ENCODE peak calls at places on chromosomes 11 and 22, in ten cellular contexts. One of them, this sample, is unnamed.
A peak's percentile ranks its signal among the peaks of the same experiment; 100 is the strongest.

GRCh38 chr22:27019827-27020226 is 362.4 kb downstream of the MIAT start:
- DNase-seq in WTC11: no peak
- DNase-seq in PC-3: no peak
- DNase-seq in A549: peak; percentile 40
- DNase-seq in IMR-90: no peak
- DNase-seq in head of caudate nucleus: no peak
- DNase-seq in naive thymus-derived CD8-positive, alpha-beta T cell: no peak
- DNase-seq in RWPE1: no peak
- DNase-seq in adipocyte: no peak
- DNase-seq in progenitor cell of endocrine pancreas: no peak
- DNase-seq in this sample: peak; percentile 14

GRCh38 chr22:37496651-37497599 is 10.7 kb upstream of the MFNG start:
- DNase-seq in WTC11: peak; percentile 34
- DNase-seq in naive thymus-derived CD8-positive, alpha-beta T cell: no peak
- DNase-seq in A549: peak; percentile 49
- DNase-seq in adipocyte: peak; percentile 78
- DNase-seq in head of caudate nucleus: no peak
- DNase-seq in IMR-90: peak; percentile 93
- DNase-seq in PC-3: peak; percentile 86
- DNase-seq in progenitor cell of endocrine pancreas: no peak
- DNase-seq in RWPE1: peak; percentile 76
- DNase-seq in this sample: peak; percentile 76

GRCh38 chr11:118907051-118907748 is 18.5 kb downstream of the BCL9L start:
- DNase-seq in head of caudate nucleus: peak; percentile 88
- DNase-seq in A549: peak; percentile 82
- DNase-seq in WTC11: peak; percentile 95
- DNase-seq in IMR-90: peak; percentile 62
- DNase-seq in adipocyte: peak; percentile 87
- DNase-seq in naive thymus-derived CD8-positive, alpha-beta T cell: peak; percentile 82
- DNase-seq in progenitor cell of endocrine pancreas: peak; percentile 94
- DNase-seq in PC-3: peak; percentile 96
- DNase-seq in RWPE1: no peak
- DNase-seq in this sample: peak; percentile 91

GRCh38 chr11:10514713-10515112 is 26.3 kb downstream of the RNF141 start:
- DNase-seq in naive thymus-derived CD8-positive, alpha-beta T cell: no peak
- DNase-seq in WTC11: no peak
- DNase-seq in progenitor cell of endocrine pancreas: no peak
- DNase-seq in IMR-90: peak; percentile 14
- DNase-seq in A549: no peak
- DNase-seq in PC-3: no peak
- DNase-seq in adipocyte: no peak
- DNase-seq in head of caudate nucleus: no peak
- DNase-seq in RWPE1: no peak
- DNase-seq in this sample: no peak

GRCh38 chr22:25008666-25009065 is 56.1 kb downstream of the KIAA1671 start:
- DNase-seq in IMR-90: no peak
- DNase-seq in naive thymus-derived CD8-positive, alpha-beta T cell: no peak
- DNase-seq in RWPE1: no peak
- DNase-seq in A549: peak; percentile 16
- DNase-seq in PC-3: peak; percentile 61
- DNase-seq in adipocyte: no peak
- DNase-seq in head of caudate nucleus: no peak
- DNase-seq in progenitor cell of endocrine pancreas: no peak
- DNase-seq in WTC11: no peak
- DNase-seq in this sample: no peak

GRCh38 chr11:88175004-88175706 is at the start of gene RAB38:
- DNase-seq in adipocyte: peak; percentile 19
- DNase-seq in head of caudate nucleus: no peak
- DNase-seq in A549: peak; percentile 4
- DNase-seq in PC-3: no peak
- DNase-seq in WTC11: peak; percentile 77
- DNase-seq in naive thymus-derived CD8-positive, alpha-beta T cell: no peak
- DNase-seq in progenitor cell of endocrine pancreas: peak; percentile 48
- DNase-seq in IMR-90: peak; percentile 21
- DNase-seq in RWPE1: peak; percentile 75
- DNase-seq in this sample: peak; percentile 84

GRCh38 chr11:128823751-128824150 is 43.3 kb downstream of the KCNJ1 start:
- DNase-seq in naive thymus-derived CD8-positive, alpha-beta T cell: no peak
- DNase-seq in progenitor cell of endocrine pancreas: no peak
- DNase-seq in WTC11: no peak
- DNase-seq in head of caudate nucleus: no peak
- DNase-seq in A549: no peak
- DNase-seq in IMR-90: no peak
- DNase-seq in PC-3: no peak
- DNase-seq in adipocyte: no peak
- DNase-seq in RWPE1: no peak
- DNase-seq in this sample: no peak

GRCh38 chr22:20436309-20437252 is 1.0 kb downstream of the SCARF2 start:
- DNase-seq in head of caudate nucleus: no peak
- DNase-seq in RWPE1: no peak
- DNase-seq in adipocyte: peak; percentile 86
- DNase-seq in WTC11: peak; percentile 70
- DNase-seq in IMR-90: peak; percentile 30
- DNase-seq in progenitor cell of endocrine pancreas: no peak
- DNase-seq in PC-3: no peak
- DNase-seq in naive thymus-derived CD8-positive, alpha-beta T cell: no peak
- DNase-seq in A549: no peak
- DNase-seq in this sample: peak; percentile 67

GRCh38 chr11:117902001-117902855 is 25.8 kb upstream of the FXYD6 start:
- DNase-seq in IMR-90: no peak
- DNase-seq in A549: no peak
- DNase-seq in naive thymus-derived CD8-positive, alpha-beta T cell: no peak
- DNase-seq in adipocyte: no peak
- DNase-seq in PC-3: no peak
- DNase-seq in RWPE1: no peak
- DNase-seq in progenitor cell of endocrine pancreas: no peak
- DNase-seq in head of caudate nucleus: no peak
- DNase-seq in WTC11: no peak
- DNase-seq in this sample: no peak

GRCh38 chr11:67641302-67642147 is 2.0 kb upstream of the TBX10 start:
- DNase-seq in IMR-90: no peak
- DNase-seq in PC-3: no peak
- DNase-seq in adipocyte: no peak
- DNase-seq in RWPE1: no peak
- DNase-seq in A549: no peak
- DNase-seq in WTC11: no peak
- DNase-seq in naive thymus-derived CD8-positive, alpha-beta T cell: no peak
- DNase-seq in progenitor cell of endocrine pancreas: no peak
- DNase-seq in head of caudate nucleus: peak; percentile 14
- DNase-seq in this sample: no peak

GRCh38 chr11:729492-730074 is 17.7 kb upstream of the TALDO1 start:
- DNase-seq in head of caudate nucleus: peak; percentile 87
- DNase-seq in IMR-90: no peak
- DNase-seq in RWPE1: no peak
- DNase-seq in A549: no peak
- DNase-seq in PC-3: no peak
- DNase-seq in WTC11: no peak
- DNase-seq in progenitor cell of endocrine pancreas: no peak
- DNase-seq in adipocyte: no peak
- DNase-seq in naive thymus-derived CD8-positive, alpha-beta T cell: no peak
- DNase-seq in this sample: no peak

GRCh38 chr22:35531202-35531601 is 9.4 kb upstream of the RASD2 start:
- DNase-seq in naive thymus-derived CD8-positive, alpha-beta T cell: no peak
- DNase-seq in progenitor cell of endocrine pancreas: no peak
- DNase-seq in A549: no peak
- DNase-seq in RWPE1: no peak
- DNase-seq in WTC11: no peak
- DNase-seq in PC-3: no peak
- DNase-seq in head of caudate nucleus: no peak
- DNase-seq in IMR-90: no peak
- DNase-seq in adipocyte: no peak
- DNase-seq in this sample: no peak

GRCh38 chr11:131748146-131749050 is 378.0 kb downstream of the NTM start:
- DNase-seq in PC-3: peak; percentile 69
- DNase-seq in head of caudate nucleus: peak; percentile 77
- DNase-seq in naive thymus-derived CD8-positive, alpha-beta T cell: no peak
- DNase-seq in progenitor cell of endocrine pancreas: peak; percentile 47
- DNase-seq in A549: peak; percentile 33
- DNase-seq in WTC11: peak; percentile 74
- DNase-seq in IMR-90: peak; percentile 79
- DNase-seq in adipocyte: peak; percentile 90
- DNase-seq in RWPE1: peak; percentile 41
- DNase-seq in this sample: peak; percentile 84

GRCh38 chr11:4025248-4025956 is 69.2 kb upstream of the RRM1 start:
- DNase-seq in WTC11: no peak
- DNase-seq in IMR-90: peak; percentile 25
- DNase-seq in RWPE1: no peak
- DNase-seq in adipocyte: peak; percentile 87
- DNase-seq in head of caudate nucleus: no peak
- DNase-seq in progenitor cell of endocrine pancreas: no peak
- DNase-seq in naive thymus-derived CD8-positive, alpha-beta T cell: no peak
- DNase-seq in A549: no peak
- DNase-seq in PC-3: no peak
- DNase-seq in this sample: no peak

GRCh38 chr22:37696657-37697539 is at the start of gene TRIOBP:
- DNase-seq in A549: peak; percentile 87
- DNase-seq in PC-3: peak; percentile 93
- DNase-seq in WTC11: peak; percentile 99
- DNase-seq in adipocyte: peak; percentile 98
- DNase-seq in RWPE1: peak; percentile 87
- DNase-seq in IMR-90: peak; percentile 91
- DNase-seq in naive thymus-derived CD8-positive, alpha-beta T cell: peak; percentile 76
- DNase-seq in progenitor cell of endocrine pancreas: peak; percentile 97
- DNase-seq in head of caudate nucleus: peak; percentile 84
- DNase-seq in this sample: peak; percentile 100

GRCh38 chr11:46275964-46276641 is 1.4 kb upstream of the CREB3L1 start:
- DNase-seq in head of caudate nucleus: no peak
- DNase-seq in WTC11: no peak
- DNase-seq in RWPE1: no peak
- DNase-seq in adipocyte: no peak
- DNase-seq in A549: no peak
- DNase-seq in PC-3: no peak
- DNase-seq in progenitor cell of endocrine pancreas: no peak
- DNase-seq in IMR-90: no peak
- DNase-seq in naive thymus-derived CD8-positive, alpha-beta T cell: no peak
- DNase-seq in this sample: no peak

GRCh38 chr22:49372530-49373288 is 455.0 kb downstream of the BRD1 start:
- DNase-seq in adipocyte: peak; percentile 0
- DNase-seq in A549: peak; percentile 44
- DNase-seq in RWPE1: no peak
- DNase-seq in IMR-90: no peak
- DNase-seq in head of caudate nucleus: peak; percentile 13
- DNase-seq in WTC11: peak; percentile 26
- DNase-seq in naive thymus-derived CD8-positive, alpha-beta T cell: no peak
- DNase-seq in progenitor cell of endocrine pancreas: no peak
- DNase-seq in PC-3: peak; percentile 23
- DNase-seq in this sample: no peak

This sample was measured in GM23338.